ENCODE peak calls at places on chromosomes 2 and 18, in seven cellular contexts. V is HS-27A; Y is posterior vena cava; Z is activated CD4-positive, alpha-beta T cell treated with anti-CD3 and anti-CD28 coated beads, Interleukin-2, amount 50 U/mL, for 4 hours; L is brain microvascular endothelial cell; C is H7; Q is cardiac muscle cell. B is an unnamed sample.

GRCh38 chr18:10142496-10143160 is 228.8 kb downstream of the VAPA start:
- DNase-seq in Q (no peak), V (no peak), Z (no peak), C (no peak), L (peak), Y (peak), B (no peak)

GRCh38 chr2:96685592-96686459 is 43.3 kb downstream of the FER1L5 start:
- DNase-seq in L (no peak), C (peak), V (no peak), Q (peak), Y (peak), Z (no peak), B (no peak)

GRCh38 chr2:83068706-83069105 is 1390.4 kb downstream of the SUCLG1 start:
- DNase-seq in C (no peak), Q (no peak), L (peak), Z (no peak), Y (no peak), V (no peak), B (no peak)

GRCh38 chr18:46282646-46283045 is 178.5 kb downstream of the HAUS1 start:
- DNase-seq in L (no peak), V (no peak), C (no peak), Z (no peak), Y (no peak), Q (no peak), B (no peak)

GRCh38 chr2:121881038-121881437 is 125.6 kb downstream of the TSN start:
- DNase-seq in Q (no peak), Z (no peak), L (no peak), V (no peak), C (no peak), Y (no peak), B (no peak)

GRCh38 chr2:181354626-181355025 is 102.6 kb upstream of the ITGA4 start:
- DNase-seq in Z (no peak), V (no peak), C (no peak), Y (no peak), L (peak), Q (no peak), B (peak)

GRCh38 chr2:67399831-67400489 is 2.8 kb downstream of the ETAA1 start:
- DNase-seq in C (no peak), Y (no peak), Z (no peak), L (peak), Q (no peak), V (no peak), B (peak)

GRCh38 chr18:66742832-66743231 is 138.9 kb upstream of the CDH19 start:
- DNase-seq in C (no peak), L (no peak), V (no peak), Q (no peak), Z (no peak), Y (no peak), B (no peak)

GRCh38 chr2:39902103-39902502 is 123.0 kb upstream of the THUMPD2 start:
- DNase-seq in Z (no peak), C (no peak), Y (no peak), Q (no peak), L (peak), V (no peak), B (peak)

GRCh38 chr2:28801726-28802125 is 8.9 kb upstream of the SPDYA start:
- DNase-seq in Q (no peak), C (no peak), L (peak), V (no peak), Y (no peak), Z (no peak), B (no peak)

GRCh38 chr18:62721837-62722795 is 6.8 kb downstream of the PHLPP1 start:
- DNase-seq in Q (no peak), C (no peak), V (no peak), Z (no peak), L (peak), Y (no peak), B (no peak)

GRCh38 chr2:62789518-62789917 is 84.0 kb downstream of the EHBP1 start:
- DNase-seq in Y (no peak), Z (no peak), V (no peak), Q (no peak), C (no peak), L (no peak), B (no peak)

GRCh38 chr18:50297621-50298442 is 10.3 kb upstream of the CXXC1 start:
- DNase-seq in Q (peak), Y (peak), V (no peak), C (peak), L (peak), Z (peak), B (peak)

GRCh38 chr2:75555701-75556100 is 5.0 kb downstream of the EVA1A start:
- DNase-seq in V (no peak), C (no peak), Z (no peak), Q (no peak), L (no peak), Y (no peak), B (no peak)

GRCh38 chr2:9799011-9799596 is 44.2 kb upstream of the TAF1B start:
- DNase-seq in V (no peak), Q (no peak), L (no peak), Z (no peak), Y (no peak), C (no peak), B (no peak)

GRCh38 chr2:10120938-10121574 is 1.5 kb upstream of the RRM2 start:
- DNase-seq in Q (no peak), Z (no peak), V (no peak), L (no peak), Y (no peak), C (no peak), B (peak)

GRCh38 chr2:55309441-55309840 is 40.4 kb upstream of the MTIF2 start:
- DNase-seq in C (no peak), Z (no peak), L (peak), V (no peak), Q (no peak), Y (no peak), B (no peak)

GRCh38 chr18:58541137-58541788 is 87.6 kb downstream of the ALPK2 start:
- DNase-seq in Q (no peak), Y (no peak), V (no peak), Z (peak), L (peak), C (peak), B (no peak)

GRCh38 chr2:239727776-239728600 is 297.2 kb downstream of the NDUFA10 start:
- DNase-seq in C (no peak), Y (peak), Z (no peak), Q (no peak), L (no peak), V (no peak), B (no peak)

GRCh38 chr2:63434597-63434996 is 153.7 kb downstream of the WDPCP start:
- DNase-seq in C (no peak), V (no peak), L (no peak), Q (no peak), Z (no peak), Y (no peak), B (no peak)

GRCh38 chr2:229714736-229715541 is 584 bp upstream of the DNER start:
- DNase-seq in V (no peak), Z (no peak), Y (peak), C (peak), L (peak), Q (peak), B (peak)

GRCh38 chr2:227433171-227433570 is 38.8 kb upstream of the AGFG1 start:
- DNase-seq in L (no peak), Y (no peak), Z (no peak), Q (no peak), C (no peak), V (no peak), B (no peak)

GRCh38 chr2:38362223-38362622 is 14.8 kb downstream of the ATL2 start:
- DNase-seq in Z (no peak), Q (no peak), C (no peak), Y (no peak), L (no peak), V (no peak), B (no peak)

GRCh38 chr2:230805353-230806017 is 59.3 kb upstream of the ITM2C start:
- DNase-seq in Q (no peak), L (no peak), C (no peak), Z (no peak), V (no peak), Y (no peak), B (no peak)

GRCh38 chr2:128640847-128641360 is 322.2 kb upstream of the HS6ST1 start:
- DNase-seq in Y (no peak), Q (no peak), L (no peak), Z (no peak), C (no peak), V (no peak), B (no peak)

GRCh38 chr18:33275843-33276242 is 164.7 kb downstream of the CCDC178 start:
- DNase-seq in Q (no peak), V (no peak), L (no peak), Z (no peak), Y (no peak), C (no peak), B (no peak)

GRCh38 chr18:51383711-51384110 is 186.2 kb upstream of the MEX3C start:
- DNase-seq in Y (no peak), Z (no peak), Q (no peak), C (no peak), L (peak), V (no peak), B (no peak)

GRCh38 chr18:42412896-42413295 is 457.9 kb downstream of the PIK3C3 start:
- DNase-seq in Q (no peak), Z (no peak), V (no peak), Y (no peak), L (peak), C (no peak), B (peak)

GRCh38 chr2:191245046-191245868 is at the start of gene MYO1B:
- DNase-seq in L (peak), Z (peak), Y (no peak), C (peak), V (no peak), Q (peak), B (peak)

GRCh38 chr2:228768818-228769217 is 502.3 kb downstream of the PID1 start:
- DNase-seq in Y (no peak), Q (no peak), C (no peak), V (peak), Z (no peak), L (peak), B (no peak)

GRCh38 chr2:109331081-109331480 is 202.1 kb downstream of the SH3RF3 start:
- DNase-seq in Z (no peak), L (no peak), C (no peak), Q (no peak), V (no peak), Y (no peak), B (no peak)

GRCh38 chr2:148021059-148021985 is at the start of gene MBD5:
- DNase-seq in C (peak), L (peak), Y (peak), Q (peak), V (peak), Z (peak), B (no peak)

GRCh38 chr2:178999476-178999875 is 50.5 kb downstream of the CCDC141 start:
- DNase-seq in C (no peak), V (no peak), Z (no peak), Q (no peak), Y (no peak), L (no peak), B (no peak)

GRCh38 chr18:70200286-70200685 is 5.2 kb downstream of the RTTN start:
- DNase-seq in Q (no peak), Y (no peak), V (no peak), L (no peak), C (no peak), Z (no peak), B (no peak)

GRCh38 chr2:189306441-189307006 is 127.0 kb upstream of the COL5A2 start:
- DNase-seq in Q (no peak), L (no peak), Y (no peak), Z (no peak), V (no peak), C (no peak), B (no peak)

GRCh38 chr2:45120546-45120945 is 111.3 kb upstream of the SIX2 start:
- DNase-seq in V (no peak), Y (no peak), C (no peak), Q (no peak), L (no peak), Z (no peak), B (no peak)

B was measured in kidney glomerular epithelial cell.